ENCODE peak calls at places on chromosomes 2 and 18, in eight cellular contexts. One of them, this sample, is unnamed.

GRCh38 chr2:45841752-45842407 is 190.4 kb downstream of the PRKCE start:
- DNase-seq in NCI-H1417: no peak
- DNase-seq in IMR-90: no peak
- DNase-seq in NCI-H1105: no peak
- DNase-seq in fibroblast of the conjunctiva: no peak
- DNase-seq in GF-D8: no peak
- DNase-seq in Calu3: no peak
- DNase-seq in activated B cell treated with CpG ODN at 0.5 μM for 24 hours: no peak
- DNase-seq in this sample: no peak

GRCh38 chr18:2538236-2538635 is 33.1 kb downstream of the METTL4 start:
- DNase-seq in NCI-H1417: no peak
- DNase-seq in IMR-90: no peak
- DNase-seq in NCI-H1105: no peak
- DNase-seq in fibroblast of the conjunctiva: no peak
- DNase-seq in GF-D8: no peak
- DNase-seq in Calu3: no peak
- DNase-seq in activated B cell treated with CpG ODN at 0.5 μM for 24 hours: no peak
- DNase-seq in this sample: no peak

GRCh38 chr18:54801374-54801773 is 26.9 kb upstream of the RAB27B start:
- DNase-seq in NCI-H1417: no peak
- DNase-seq in IMR-90: no peak
- DNase-seq in NCI-H1105: no peak
- DNase-seq in fibroblast of the conjunctiva: no peak
- DNase-seq in GF-D8: no peak
- DNase-seq in Calu3: no peak
- DNase-seq in activated B cell treated with CpG ODN at 0.5 μM for 24 hours: no peak
- DNase-seq in this sample: no peak

GRCh38 chr18:13377496-13377895 is 158.9 kb downstream of the LDLRAD4 start:
- DNase-seq in NCI-H1417: peak
- DNase-seq in IMR-90: peak
- DNase-seq in NCI-H1105: no peak
- DNase-seq in fibroblast of the conjunctiva: no peak
- DNase-seq in GF-D8: no peak
- DNase-seq in Calu3: no peak
- DNase-seq in activated B cell treated with CpG ODN at 0.5 μM for 24 hours: no peak
- DNase-seq in this sample: no peak

GRCh38 chr2:121818546-121818945 is 63.1 kb downstream of the TSN start:
- DNase-seq in NCI-H1417: no peak
- DNase-seq in IMR-90: no peak
- DNase-seq in NCI-H1105: no peak
- DNase-seq in fibroblast of the conjunctiva: no peak
- DNase-seq in GF-D8: peak
- DNase-seq in Calu3: no peak
- DNase-seq in activated B cell treated with CpG ODN at 0.5 μM for 24 hours: no peak
- DNase-seq in this sample: no peak

GRCh38 chr2:20641123-20641985 is 9.5 kb downstream of the HS1BP3 start:
- DNase-seq in NCI-H1417: no peak
- DNase-seq in IMR-90: peak
- DNase-seq in NCI-H1105: no peak
- DNase-seq in fibroblast of the conjunctiva: no peak
- DNase-seq in GF-D8: no peak
- DNase-seq in Calu3: no peak
- DNase-seq in activated B cell treated with CpG ODN at 0.5 μM for 24 hours: no peak
- DNase-seq in this sample: no peak

GRCh38 chr2:234098675-234099195 is 48.2 kb downstream of the SPP2 start:
- DNase-seq in NCI-H1417: no peak
- DNase-seq in IMR-90: no peak
- DNase-seq in NCI-H1105: no peak
- DNase-seq in fibroblast of the conjunctiva: no peak
- DNase-seq in GF-D8: no peak
- DNase-seq in Calu3: no peak
- DNase-seq in activated B cell treated with CpG ODN at 0.5 μM for 24 hours: no peak
- DNase-seq in this sample: no peak

GRCh38 chr18:9913526-9914333 is at the start of gene VAPA:
- DNase-seq in NCI-H1417: peak
- DNase-seq in IMR-90: peak
- DNase-seq in NCI-H1105: peak
- DNase-seq in fibroblast of the conjunctiva: peak
- DNase-seq in GF-D8: peak
- DNase-seq in Calu3: peak
- DNase-seq in activated B cell treated with CpG ODN at 0.5 μM for 24 hours: peak
- DNase-seq in this sample: peak

GRCh38 chr18:79903787-79904356 is 47.6 kb downstream of the SLC66A2 start:
- DNase-seq in NCI-H1417: no peak
- DNase-seq in IMR-90: no peak
- DNase-seq in NCI-H1105: no peak
- DNase-seq in fibroblast of the conjunctiva: no peak
- DNase-seq in GF-D8: no peak
- DNase-seq in Calu3: no peak
- DNase-seq in activated B cell treated with CpG ODN at 0.5 μM for 24 hours: no peak
- DNase-seq in this sample: no peak

GRCh38 chr18:36035253-36035652 is 32.1 kb downstream of the RPRD1A start:
- DNase-seq in NCI-H1417: peak
- DNase-seq in IMR-90: no peak
- DNase-seq in NCI-H1105: peak
- DNase-seq in fibroblast of the conjunctiva: no peak
- DNase-seq in GF-D8: no peak
- DNase-seq in Calu3: no peak
- DNase-seq in activated B cell treated with CpG ODN at 0.5 μM for 24 hours: no peak
- DNase-seq in this sample: no peak

GRCh38 chr18:73793386-73793785 is 354.2 kb downstream of the FBXO15 start:
- DNase-seq in NCI-H1417: no peak
- DNase-seq in IMR-90: peak
- DNase-seq in NCI-H1105: no peak
- DNase-seq in fibroblast of the conjunctiva: no peak
- DNase-seq in GF-D8: no peak
- DNase-seq in Calu3: no peak
- DNase-seq in activated B cell treated with CpG ODN at 0.5 μM for 24 hours: no peak
- DNase-seq in this sample: no peak

This sample was measured in SIG-M5.